ENCODE peak calls at places on chromosomes 11 and 22, in six cellular contexts. A, F, N, M, W and X are unnamed samples.

GRCh38 chr11:127950162-127950561 is 637.2 kb downstream of the ETS1 start:
- DNase-seq in W (no peak), N (no peak), M (no peak), F (no peak), A (no peak), X (no peak)

GRCh38 chr11:64566915-64567882 is 23.8 kb upstream of the SLC22A12 start:
- DNase-seq in F (no peak), M (no peak), A (no peak), W (no peak), N (no peak), X (no peak)

GRCh38 chr11:72643547-72643946 is 30.7 kb downstream of the PDE2A start:
- DNase-seq in A (no peak), W (no peak), N (no peak), M (no peak), F (peak; percentile 89), X (no peak)

GRCh38 chr11:113881856-113882255 is 6.5 kb upstream of the USP28 start:
- DNase-seq in N (no peak), W (no peak), M (no peak), F (peak; percentile 60), A (no peak), X (no peak)

GRCh38 chr11:23543651-23544216 is 683.5 kb upstream of the CCDC179 start:
- DNase-seq in W (no peak), A (no peak), N (no peak), F (no peak), M (no peak), X (no peak)

GRCh38 chr11:46238967-46239800 is 38.3 kb upstream of the CREB3L1 start:
- DNase-seq in A (peak; percentile 62), W (peak; percentile 84), N (peak; percentile 77), M (peak; percentile 38), F (peak; percentile 83), X (peak; percentile 91)

GRCh38 chr22:43094085-43094484 is 4.9 kb upstream of the TTLL1 start:
- DNase-seq in A (no peak), N (no peak), M (no peak), F (no peak), W (peak; percentile 18), X (no peak)

GRCh38 chr11:16148301-16148787 is 208.0 kb downstream of the SOX6 start:
- DNase-seq in W (no peak), F (no peak), M (no peak), N (no peak), A (no peak), X (no peak)

GRCh38 chr11:117796456-117797428 is at the start of gene DSCAML1:
- DNase-seq in M (no peak), N (peak; percentile 30), A (peak; percentile 19), W (no peak), F (no peak), X (no peak)

GRCh38 chr11:111427471-111427912 is 48.4 kb upstream of the POU2AF1 start:
- DNase-seq in M (no peak), F (peak; percentile 24), W (no peak), A (no peak), N (no peak), X (no peak)

GRCh38 chr22:23256986-23257888 is 76.9 kb downstream of the BCR start:
- DNase-seq in A (no peak), W (no peak), M (no peak), F (peak; percentile 31), N (no peak), X (no peak)

GRCh38 chr11:120424185-120424969 is 87.2 kb upstream of the GRIK4 start:
- DNase-seq in M (no peak), F (peak; percentile 48), W (peak; percentile 25), A (no peak), N (no peak), X (no peak)

GRCh38 chr22:50699754-50700386 is 27.2 kb downstream of the SHANK3 start:
- DNase-seq in F (no peak), W (no peak), A (no peak), N (no peak), M (no peak), X (no peak)

GRCh38 chr11:71433648-71434450 is 14.3 kb downstream of the DHCR7 start:
- DNase-seq in W (no peak), F (no peak), M (no peak), N (no peak), A (no peak), X (no peak)

GRCh38 chr11:64124147-64124546 is 41.8 kb downstream of the MACROD1 start:
- DNase-seq in M (no peak), N (no peak), F (peak; percentile 13), A (no peak), W (no peak), X (no peak)

GRCh38 chr11:132087148-132087547 is 716.7 kb downstream of the NTM start:
- DNase-seq in W (no peak), F (no peak), N (no peak), M (no peak), A (no peak), X (no peak)

GRCh38 chr22:36337365-36338130 is 50.2 kb downstream of the MYH9 start:
- DNase-seq in N (no peak), A (no peak), M (no peak), W (no peak), F (no peak), X (no peak)

GRCh38 chr22:20395181-20395896 is 1.4 kb downstream of the ZNF74 start:
- DNase-seq in W (no peak), A (no peak), M (no peak), F (no peak), N (no peak), X (no peak)

GRCh38 chr11:114091791-114092397 is 32.4 kb downstream of the ZBTB16 start:
- DNase-seq in W (no peak), F (no peak), A (no peak), M (no peak), N (no peak), X (no peak)

GRCh38 chr22:43429426-43429825 is 17.6 kb downstream of the MPPED1 start:
- DNase-seq in N (no peak), A (no peak), M (no peak), F (no peak), W (no peak), X (no peak)

GRCh38 chr11:73198677-73199076 is 19.4 kb upstream of the P2RY2 start:
- DNase-seq in F (no peak), W (no peak), N (no peak), A (no peak), M (no peak), X (no peak)

GRCh38 chr11:134994431-134994830 is 582.4 kb upstream of the B3GAT1 start:
- DNase-seq in F (no peak), A (no peak), M (no peak), W (no peak), N (no peak), X (no peak)

GRCh38 chr11:10622957-10623787 is 54.7 kb upstream of the LYVE1 start:
- DNase-seq in F (no peak), A (no peak), N (peak; percentile 8), M (no peak), W (no peak), X (peak; percentile 39)